ENCODE peak calls at places on chromosomes 2 and 18, in five cellular contexts. One of them, this sample, is unnamed. For H3K4me1, the result is how much of the 10 kb centered on the place peaks cover.

GRCh38 chr2:183995632-183996031 is 602.7 kb upstream of the ZNF804A start:
- DNase-seq in fibroblast of lung: no peak
- DNase-seq in IMR-90: no peak
- DNase-seq in RWPE2: no peak
- DNase-seq in lung: no peak
- DNase-seq in this sample: no peak

GRCh38 chr2:33069894-33070651 is 123.3 kb downstream of the LTBP1 start:
- DNase-seq in fibroblast of lung: peak
- DNase-seq in IMR-90: peak
- DNase-seq in RWPE2: peak
- DNase-seq in lung: no peak
- DNase-seq in this sample: no peak

GRCh38 chr2:227183657-227184367 is 19.4 kb downstream of the COL4A3 start:
- DNase-seq in fibroblast of lung: no peak
- DNase-seq in IMR-90: no peak
- DNase-seq in RWPE2: no peak
- DNase-seq in lung: peak
- DNase-seq in this sample: no peak

GRCh38 chr2:23925702-23926288 is 1.1 kb downstream of the ATAD2B start:
- DNase-seq in fibroblast of lung: peak
- DNase-seq in IMR-90: peak
- DNase-seq in RWPE2: no peak
- DNase-seq in lung: peak
- DNase-seq in this sample: peak

GRCh38 chr2:43748333-43748732 is 25.5 kb upstream of the DYNC2LI1 start:
- DNase-seq in fibroblast of lung: no peak
- DNase-seq in IMR-90: no peak
- DNase-seq in RWPE2: no peak
- DNase-seq in lung: no peak
- DNase-seq in this sample: no peak

GRCh38 chr2:238097988-238098853 is 1.9 kb upstream of the ESPNL start:
- DNase-seq in fibroblast of lung: peak
- DNase-seq in IMR-90: no peak
- DNase-seq in RWPE2: peak
- DNase-seq in lung: no peak
- DNase-seq in this sample: no peak

GRCh38 chr2:120470041-120470716 is 124.2 kb downstream of the INHBB start:
- DNase-seq in fibroblast of lung: peak
- DNase-seq in IMR-90: peak
- DNase-seq in RWPE2: peak
- DNase-seq in lung: peak
- DNase-seq in this sample: no peak

GRCh38 chr2:7774481-7774880 is 857.3 kb downstream of the RNF144A start:
- DNase-seq in fibroblast of lung: no peak
- DNase-seq in IMR-90: no peak
- DNase-seq in RWPE2: no peak
- DNase-seq in lung: no peak
- DNase-seq in this sample: no peak

GRCh38 chr2:226802573-226802972 is 3.0 kb upstream of the IRS1 start:
- DNase-seq in fibroblast of lung: peak
- DNase-seq in IMR-90: peak
- DNase-seq in RWPE2: no peak
- DNase-seq in lung: no peak
- DNase-seq in this sample: no peak

GRCh38 chr2:237718277-237718634 is 80.3 kb upstream of the RBM44 start:
- DNase-seq in fibroblast of lung: no peak
- DNase-seq in IMR-90: no peak
- DNase-seq in RWPE2: no peak
- DNase-seq in lung: no peak
- DNase-seq in this sample: no peak

GRCh38 chr2:78606895-78607294 is 418.6 kb upstream of the REG3G start:
- DNase-seq in fibroblast of lung: no peak
- DNase-seq in IMR-90: no peak
- DNase-seq in RWPE2: no peak
- DNase-seq in lung: no peak
- DNase-seq in this sample: no peak

GRCh38 chr2:43225788-43226557 is 433 bp downstream of the ZFP36L2 start:
- DNase-seq in fibroblast of lung: peak
- DNase-seq in IMR-90: peak
- DNase-seq in RWPE2: no peak
- DNase-seq in lung: peak
- DNase-seq in this sample: no peak

GRCh38 chr2:186422226-186422625 is 63.8 kb upstream of the ZC3H15 start:
- DNase-seq in fibroblast of lung: peak
- DNase-seq in IMR-90: peak
- DNase-seq in RWPE2: no peak
- DNase-seq in lung: peak
- DNase-seq in this sample: no peak

GRCh38 chr18:61771861-61772260 is 120.9 kb downstream of the RNF152 start:
- DNase-seq in fibroblast of lung: no peak
- DNase-seq in IMR-90: no peak
- DNase-seq in RWPE2: no peak
- DNase-seq in lung: no peak
- DNase-seq in this sample: no peak

GRCh38 chr2:64819774-64820688 is 166.3 kb upstream of the SERTAD2 start:
- DNase-seq in fibroblast of lung: no peak
- DNase-seq in IMR-90: no peak
- DNase-seq in RWPE2: no peak
- DNase-seq in lung: no peak
- DNase-seq in this sample: no peak

GRCh38 chr2:127650041-127650784 is 4.3 kb downstream of the GPR17 start:
- DNase-seq in fibroblast of lung: no peak
- DNase-seq in IMR-90: no peak
- DNase-seq in RWPE2: no peak
- DNase-seq in lung: no peak
- DNase-seq in this sample: no peak

GRCh38 chr2:54555318-54555837 is 99.3 kb downstream of the SPTBN1 start:
- DNase-seq in fibroblast of lung: peak
- DNase-seq in IMR-90: no peak
- DNase-seq in RWPE2: no peak
- DNase-seq in lung: no peak
- DNase-seq in this sample: no peak

GRCh38 chr2:199315299-199316179 is 142.2 kb downstream of the SATB2 start:
- DNase-seq in fibroblast of lung: peak
- DNase-seq in IMR-90: peak
- DNase-seq in RWPE2: no peak
- DNase-seq in lung: no peak
- DNase-seq in this sample: no peak

GRCh38 chr2:35298493-35298892 is 1057.1 kb upstream of the CRIM1 start:
- DNase-seq in fibroblast of lung: peak
- DNase-seq in IMR-90: no peak
- DNase-seq in RWPE2: no peak
- DNase-seq in lung: no peak
- DNase-seq in this sample: no peak

GRCh38 chr2:219022041-219022440 is 19.3 kb downstream of the CFAP65 start:
- DNase-seq in fibroblast of lung: no peak
- DNase-seq in IMR-90: no peak
- DNase-seq in RWPE2: no peak
- DNase-seq in lung: no peak
- DNase-seq in this sample: no peak

GRCh38 chr2:229243880-229244560 is 27.1 kb downstream of the PID1 start:
- DNase-seq in fibroblast of lung: peak
- DNase-seq in IMR-90: peak
- DNase-seq in RWPE2: no peak
- DNase-seq in lung: no peak
- DNase-seq in this sample: no peak

GRCh38 chr2:30259827-30260679 is 28.7 kb downstream of the LBH start:
- DNase-seq in fibroblast of lung: no peak
- DNase-seq in IMR-90: no peak
- DNase-seq in RWPE2: no peak
- DNase-seq in lung: no peak
- DNase-seq in this sample: no peak

GRCh38 chr18:76874643-76875389 is 52.5 kb downstream of the ZNF236 start:
- DNase-seq in fibroblast of lung: peak
- DNase-seq in IMR-90: no peak
- DNase-seq in RWPE2: no peak
- DNase-seq in lung: no peak
- DNase-seq in this sample: no peak

GRCh38 chr2:101831351-101831865 is 133.9 kb downstream of the MAP4K4 start:
- DNase-seq in fibroblast of lung: peak
- DNase-seq in IMR-90: peak
- DNase-seq in RWPE2: no peak
- DNase-seq in lung: peak
- DNase-seq in this sample: no peak

GRCh38 chr2:190069936-190070696 is 7.6 kb upstream of the MSTN start:
- DNase-seq in fibroblast of lung: peak
- DNase-seq in IMR-90: peak
- DNase-seq in RWPE2: no peak
- DNase-seq in lung: no peak
- DNase-seq in this sample: no peak

GRCh38 chr2:40256649-40257048 is 195.2 kb downstream of the SLC8A1 start:
- DNase-seq in fibroblast of lung: no peak
- DNase-seq in IMR-90: no peak
- DNase-seq in RWPE2: no peak
- DNase-seq in lung: no peak
- DNase-seq in this sample: no peak

GRCh38 chr18:22167091-22167470 is 2.3 kb upstream of the GATA6 start:
- DNase-seq in fibroblast of lung: no peak
- DNase-seq in IMR-90: no peak
- DNase-seq in RWPE2: no peak
- DNase-seq in lung: no peak
- DNase-seq in this sample: no peak

GRCh38 chr2:147214900-147215299 is 629.9 kb upstream of the ACVR2A start:
- DNase-seq in fibroblast of lung: no peak
- DNase-seq in IMR-90: no peak
- DNase-seq in RWPE2: no peak
- DNase-seq in lung: no peak
- DNase-seq in this sample: no peak

DNA sequence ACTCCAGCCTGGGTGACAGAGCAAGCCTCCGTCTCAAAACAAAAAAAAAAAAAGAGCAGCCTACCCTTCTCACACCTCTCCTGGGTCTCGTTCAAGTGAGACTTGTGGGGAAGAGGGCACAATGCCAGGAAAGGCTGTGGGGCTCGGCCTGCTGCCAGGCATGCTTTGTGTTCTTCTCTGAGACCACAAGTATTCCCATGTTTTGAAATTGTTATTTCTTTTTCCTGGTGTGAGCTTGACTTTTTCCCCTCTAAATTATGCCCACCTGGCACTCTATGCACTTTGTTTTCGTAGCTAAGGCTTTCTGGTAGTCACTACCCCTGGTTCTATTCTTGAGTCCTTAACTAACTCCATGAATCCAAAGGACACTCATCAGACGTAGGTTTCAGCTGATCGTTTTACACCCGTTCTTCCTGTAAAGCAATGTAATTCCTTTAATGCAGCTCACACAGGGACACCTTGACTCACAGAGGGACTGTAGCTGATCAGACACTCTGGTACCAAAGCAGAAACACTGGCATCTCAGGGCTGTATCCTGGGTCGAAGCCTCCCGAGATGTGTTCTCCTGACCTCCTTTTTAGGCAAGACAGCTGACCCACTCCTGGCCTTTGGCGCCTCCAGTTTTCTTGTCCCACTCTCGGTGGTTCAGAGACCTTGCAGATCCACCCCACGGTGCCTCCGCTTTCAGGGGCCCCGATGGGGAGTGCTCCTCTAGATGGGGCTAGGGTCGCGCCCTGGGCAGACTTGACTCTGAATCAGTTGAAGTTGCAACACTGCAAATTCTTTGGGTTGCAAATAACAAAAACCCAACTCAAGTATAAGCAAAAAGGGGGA is 193.3 kb upstream of the AGAP1 start:
- DNase-seq in fibroblast of lung: peak
- DNase-seq in IMR-90: peak
- DNase-seq in RWPE2: no peak
- DNase-seq in lung: peak
- DNase-seq in this sample: no peak
- H3K4me1 ChIP-seq in fibroblast of lung: under half
- H3K4me1 ChIP-seq in IMR-90: under half
- H3K4me1 ChIP-seq in RWPE2: under half
- H3K4me1 ChIP-seq in lung: under half
- H3K4me1 ChIP-seq in this sample: under half

GRCh38 chr2:153622285-153622684 is 143.7 kb upstream of the RPRM start:
- DNase-seq in fibroblast of lung: no peak
- DNase-seq in IMR-90: no peak
- DNase-seq in RWPE2: no peak
- DNase-seq in lung: no peak
- DNase-seq in this sample: no peak
- TF ChIP-seq CTCF in fibroblast of lung: no peak
- TF ChIP-seq CTCF in IMR-90: no peak
- TF ChIP-seq CTCF in RWPE2: peak
- TF ChIP-seq CTCF in lung: no peak
- TF ChIP-seq CTCF in this sample: no peak

GRCh38 chr2:222909276-222909675 is 48.4 kb downstream of the ACSL3 start:
- DNase-seq in fibroblast of lung: no peak
- DNase-seq in IMR-90: no peak
- DNase-seq in RWPE2: no peak
- DNase-seq in lung: no peak
- DNase-seq in this sample: no peak
- H3K4me1 ChIP-seq in fibroblast of lung: under half
- H3K4me1 ChIP-seq in IMR-90: under half
- H3K4me1 ChIP-seq in RWPE2: under half
- H3K4me1 ChIP-seq in lung: under half
- H3K4me1 ChIP-seq in this sample: under half

GRCh38 chr2:220053919-220054318 is 426.5 kb downstream of the SLC4A3 start:
- DNase-seq in fibroblast of lung: peak
- DNase-seq in IMR-90: peak
- DNase-seq in RWPE2: no peak
- DNase-seq in lung: no peak
- DNase-seq in this sample: no peak
- TF ChIP-seq CTCF in fibroblast of lung: peak
- TF ChIP-seq CTCF in IMR-90: peak
- TF ChIP-seq CTCF in RWPE2: no peak
- TF ChIP-seq CTCF in lung: no peak
- TF ChIP-seq CTCF in this sample: peak

GRCh38 chr2:105771841-105772240 is 27.1 kb downstream of the NCK2 start:
- DNase-seq in fibroblast of lung: no peak
- DNase-seq in IMR-90: no peak
- DNase-seq in RWPE2: no peak
- DNase-seq in lung: no peak
- DNase-seq in this sample: no peak

GRCh38 chr2:105774781-105775337 is 30.1 kb downstream of the NCK2 start:
- DNase-seq in fibroblast of lung: no peak
- DNase-seq in IMR-90: no peak
- DNase-seq in RWPE2: no peak
- DNase-seq in lung: no peak
- DNase-seq in this sample: no peak

GRCh38 chr2:105772362-105772761 is 27.6 kb downstream of the NCK2 start:
- DNase-seq in fibroblast of lung: no peak
- DNase-seq in IMR-90: no peak
- DNase-seq in RWPE2: no peak
- DNase-seq in lung: no peak
- DNase-seq in this sample: no peak

GRCh38 chr2:105775809-105776559 is 31.3 kb downstream of the NCK2 start:
- DNase-seq in fibroblast of lung: no peak
- DNase-seq in IMR-90: no peak
- DNase-seq in RWPE2: no peak
- DNase-seq in lung: no peak
- DNase-seq in this sample: no peak

DNA sequence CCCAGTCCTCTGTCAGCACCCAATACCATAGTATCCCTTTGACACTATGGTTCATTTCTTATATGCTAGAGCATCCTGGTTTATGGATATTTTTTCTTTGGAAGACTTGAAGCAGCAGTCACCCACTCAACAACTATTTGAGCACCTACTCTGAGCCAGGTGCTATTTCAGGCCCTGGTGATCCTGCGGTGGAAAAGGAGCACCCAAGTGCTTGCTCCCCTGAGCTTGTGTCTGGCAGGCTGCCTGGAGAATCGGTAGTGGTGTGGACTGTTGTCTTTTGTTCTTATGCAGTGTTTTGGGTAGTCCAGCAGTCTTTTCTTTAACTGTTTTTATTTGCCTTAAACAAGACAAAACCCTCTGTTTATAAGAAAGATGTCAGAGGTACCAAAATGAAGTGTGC is 28.9 kb downstream of the NCK2 start:
- DNase-seq in fibroblast of lung: no peak
- DNase-seq in IMR-90: no peak
- DNase-seq in RWPE2: no peak
- DNase-seq in lung: no peak
- DNase-seq in this sample: no peak
- H3K4me1 ChIP-seq in fibroblast of lung: under half
- H3K4me1 ChIP-seq in IMR-90: under half
- H3K4me1 ChIP-seq in RWPE2: under half
- H3K4me1 ChIP-seq in lung: under half
- H3K4me1 ChIP-seq in this sample: under half